ENCODE peak calls at places on chromosomes 13 and 19, in five cellular contexts. M is body of pancreas, P is A549, D is K562, S is esophagus squamous epithelium. W is an unnamed sample.

GRCh38 chr19:31263317-31263716 is 85.9 kb downstream of the TSHZ3 start:
- DNase-seq in S (no peak), D (no peak), M (no peak), P (no peak), W (no peak)

GRCh38 chr13:63774133-63774532 is 2358.5 kb upstream of the PCDH20 start:
- DNase-seq in D (no peak), M (no peak), S (no peak), P (no peak), W (no peak)

GRCh38 chr13:46896346-46897138 is at the start of gene HTR2A:
- DNase-seq in P (no peak), D (no peak), S (no peak), M (no peak), W (no peak)

GRCh38 chr19:42322305-42322704 is 3.1 kb upstream of the MEGF8 start:
- DNase-seq in P (no peak), M (no peak), D (no peak), S (no peak), W (no peak)

GRCh38 chr13:54614729-54615128 is 1586.1 kb downstream of the OLFM4 start:
- DNase-seq in M (no peak), D (no peak), P (no peak), S (no peak), W (no peak)

GRCh38 chr13:51676739-51677138 is 92.5 kb downstream of the WDFY2 start:
- DNase-seq in D (no peak), P (no peak), M (no peak), S (no peak), W (no peak)

GRCh38 chr19:29287061-29287460 is 74.1 kb upstream of the UQCRFS1 start:
- DNase-seq in M (no peak), D (no peak), S (no peak), P (no peak), W (no peak)

GRCh38 chr19:7911509-7912143 is 3.0 kb upstream of the TGFBR3L start:
- DNase-seq in M (no peak), D (no peak), P (no peak), S (no peak), W (no peak)

GRCh38 chr19:36987091-36987490 is 71.0 kb downstream of the ZNF568 start:
- DNase-seq in P (no peak), D (no peak), S (no peak), M (no peak), W (no peak)

GRCh38 chr13:113742000-113742441 is 17.0 kb upstream of the TMEM255B start:
- DNase-seq in S (no peak), D (peak), M (no peak), P (peak), W (no peak)

GRCh38 chr19:13153627-13154240 is 3.5 kb downstream of the IER2 start:
- DNase-seq in D (peak), S (no peak), P (no peak), M (peak), W (no peak)

GRCh38 chr19:14033946-14034345 is 2.4 kb downstream of the IL27RA start:
- DNase-seq in D (peak), M (no peak), P (no peak), S (no peak), W (no peak)

GRCh38 chr19:42657551-42657950 is 62.8 kb upstream of the CEACAM8 start:
- DNase-seq in P (no peak), S (no peak), D (no peak), M (no peak), W (no peak)

GRCh38 chr13:30744686-30745085 is 9.3 kb downstream of the ALOX5AP start:
- DNase-seq in D (no peak), M (no peak), S (no peak), P (no peak), W (no peak)

GRCh38 chr19:54209748-54210494 is 9.3 kb downstream of the RPS9 start:
- DNase-seq in M (peak), D (peak), S (no peak), P (peak), W (peak)

GRCh38 chr13:45718063-45718462 is 15.9 kb downstream of the CBY2 start:
- DNase-seq in M (no peak), D (peak), S (no peak), P (peak), W (no peak)

GRCh38 chr19:31352782-31353651 is 3.8 kb upstream of the TSHZ3 start:
- DNase-seq in S (no peak), D (no peak), M (no peak), P (no peak), W (no peak)

GRCh38 chr13:76812206-76812882 is 73.9 kb downstream of the KCTD12 start:
- DNase-seq in S (no peak), D (no peak), M (no peak), P (no peak), W (no peak)

GRCh38 chr13:41231786-41232185 is 31.6 kb downstream of the MTRF1 start:
- DNase-seq in S (no peak), M (peak), D (no peak), P (no peak), W (peak)

GRCh38 chr19:37654118-37654517 is 1.1 kb downstream of the ZFP30 start:
- DNase-seq in D (no peak), S (no peak), M (no peak), P (no peak), W (no peak)

GRCh38 chr13:111789420-111789819 is 277.5 kb upstream of the SOX1 start:
- DNase-seq in M (no peak), S (no peak), P (no peak), D (no peak), W (no peak)

GRCh38 chr13:33249066-33249465 is 36.5 kb downstream of the STARD13 start:
- DNase-seq in S (no peak), D (no peak), M (no peak), P (no peak), W (peak)

GRCh38 chr13:28792992-28793391 is 27.1 kb upstream of the MTUS2 start:
- DNase-seq in S (no peak), M (no peak), D (no peak), P (no peak), W (no peak)

GRCh38 chr19:57027360-57027759 is 92.4 kb upstream of the USP29 start:
- DNase-seq in S (no peak), P (no peak), M (no peak), D (no peak), W (no peak)

GRCh38 chr13:106133025-106133424 is 402.4 kb downstream of the EFNB2 start:
- DNase-seq in M (no peak), D (no peak), S (no peak), P (no peak), W (peak)

GRCh38 chr13:108943842-108944241 is 314.4 kb downstream of the MYO16 start:
- DNase-seq in P (no peak), D (no peak), M (no peak), S (no peak), W (no peak)

GRCh38 chr19:13692096-13692495 is 72.2 kb upstream of the MRI1 start:
- DNase-seq in P (no peak), D (no peak), S (no peak), M (no peak), W (no peak)

GRCh38 chr13:52848455-52849190 is at the start of gene PCDH8:
- DNase-seq in D (no peak), S (no peak), M (no peak), P (no peak), W (no peak)

GRCh38 chr19:8149261-8150094 is at the start of gene FBN3:
- DNase-seq in S (no peak), M (no peak), P (no peak), D (peak), W (no peak)

GRCh38 chr13:66657165-66657895 is 572.8 kb downstream of the PCDH9 start:
- DNase-seq in M (peak), D (no peak), S (no peak), P (peak), W (peak)

GRCh38 chr19:2636897-2637683 is 65.4 kb downstream of the GNG7 start:
- DNase-seq in D (peak), S (no peak), P (peak), M (peak), W (peak)

GRCh38 chr13:20901668-20902437 is 693 bp downstream of the XPO4 start:
- DNase-seq in S (no peak), D (peak), M (peak), P (peak), W (peak)

GRCh38 chr13:96082640-96083039 is 7.3 kb upstream of the HS6ST3 start:
- DNase-seq in P (no peak), D (no peak), M (no peak), S (no peak), W (peak)

GRCh38 chr13:36135876-36136275 is 4.7 kb upstream of the DCLK1 start:
- DNase-seq in S (no peak), P (no peak), D (no peak), M (no peak), W (no peak)

GRCh38 chr19:57934820-57935665 is at the start of gene ZNF418:
- DNase-seq in S (no peak), D (peak), P (peak), M (peak), W (peak)

GRCh38 chr13:108877300-108877699 is 247.9 kb downstream of the MYO16 start:
- DNase-seq in S (no peak), P (no peak), D (no peak), M (no peak), W (no peak)

GRCh38 chr19:46107371-46107770 is 17.1 kb downstream of the IGFL3 start:
- DNase-seq in M (no peak), D (no peak), P (no peak), S (no peak), W (no peak)

GRCh38 chr13:51681037-51681678 is 96.9 kb downstream of the WDFY2 start:
- DNase-seq in S (no peak), M (no peak), D (no peak), P (peak), W (no peak)

DNA sequence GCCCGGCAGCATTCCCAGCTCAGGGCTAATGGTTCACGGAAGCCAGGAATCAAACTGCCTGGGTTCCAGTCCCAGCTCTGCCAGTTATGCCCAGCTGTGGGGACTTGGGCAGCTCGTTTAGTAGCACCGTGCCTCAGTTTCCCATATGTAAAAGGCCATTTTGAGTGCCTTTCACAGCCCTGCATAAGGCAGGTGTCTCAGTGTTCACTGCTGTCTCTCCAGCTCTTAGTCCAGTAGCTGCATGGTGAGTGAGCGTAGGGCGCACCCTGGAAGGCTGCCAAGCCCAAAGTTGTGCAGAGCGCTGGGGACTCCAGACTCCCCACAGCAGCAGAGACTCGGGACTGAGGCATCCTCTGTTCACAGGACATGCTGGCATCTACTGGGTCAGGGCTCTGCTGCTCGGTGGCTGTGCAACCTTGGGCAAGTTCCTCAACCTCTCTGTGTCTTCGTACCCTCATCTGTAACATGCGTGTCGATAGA is 5.5 kb downstream of the RPL28 start:
- DNase-seq in S (no peak), P (no peak), D (no peak), M (no peak), W (no peak)
- TF ChIP-seq POLR2A in S (no peak), P (no peak), D (peak), M (no peak), W (peak)

GRCh38 chr19:843180-843835 is 2.5 kb downstream of the PRTN3 start:
- DNase-seq in M (no peak), P (peak), S (no peak), D (peak), W (no peak)

GRCh38 chr19:844300-844971 is 3.6 kb downstream of the PRTN3 start:
- DNase-seq in M (no peak), P (no peak), S (no peak), D (peak), W (no peak)

GRCh38 chr19:848457-848921 is 3.6 kb upstream of the ELANE start:
- DNase-seq in S (no peak), P (no peak), D (no peak), M (no peak), W (no peak)

GRCh38 chr19:843836-844299 is 3.1 kb downstream of the PRTN3 start:
- DNase-seq in M (no peak), S (no peak), P (no peak), D (peak), W (no peak)

GRCh38 chr19:845707-846481 is 5.1 kb downstream of the PRTN3 start:
- DNase-seq in D (no peak), P (no peak), M (no peak), S (no peak), W (no peak)
- H3K4me3 ChIP-seq in D (no peak), P (no peak), M (no peak), S (no peak), W (no peak)

GRCh38 chr13:110116072-110116487 is 190.9 kb downstream of the COL4A1 start:
- DNase-seq in M (peak), S (no peak), P (peak), D (peak), W (peak)
- TF ChIP-seq POLR2A in M (no peak), S (no peak), P (no peak), D (no peak), W (no peak)

GRCh38 chr19:10625762-10626138 is 397 bp downstream of the SLC44A2 start:
- DNase-seq in P (no peak), M (no peak), D (no peak), S (no peak), W (no peak)

GRCh38 chr19:10620786-10621185 is 4.6 kb upstream of the SLC44A2 start:
- DNase-seq in D (no peak), M (no peak), P (no peak), S (no peak), W (no peak)

GRCh38 chr19:10621966-10622365 is 3.4 kb upstream of the SLC44A2 start:
- DNase-seq in S (no peak), D (peak), M (no peak), P (no peak), W (no peak)

GRCh38 chr19:10625003-10625761 is at the start of gene SLC44A2:
- DNase-seq in P (no peak), D (peak), S (no peak), M (peak), W (peak)

GRCh38 chr19:10624585-10624984 is 768 bp upstream of the SLC44A2 start:
- DNase-seq in D (peak), P (no peak), M (no peak), S (no peak), W (no peak)
- H3K4me3 ChIP-seq in D (no peak), P (no peak), M (no peak), S (no peak), W (no peak)

GRCh38 chr19:6721113-6721474 is 644 bp upstream of the C3 start:
- DNase-seq in M (no peak), S (no peak), P (no peak), D (no peak), W (no peak)

GRCh38 chr19:6723738-6724137 is 3.3 kb upstream of the C3 start:
- DNase-seq in P (no peak), S (no peak), D (no peak), M (no peak), W (no peak)

GRCh38 chr19:6721773-6722172 is 1.3 kb upstream of the C3 start:
- DNase-seq in D (no peak), S (no peak), P (no peak), M (no peak), W (no peak)

GRCh38 chr19:6724631-6725185 is 4.3 kb upstream of the C3 start:
- DNase-seq in D (no peak), P (no peak), S (no peak), M (no peak), W (no peak)

DNA sequence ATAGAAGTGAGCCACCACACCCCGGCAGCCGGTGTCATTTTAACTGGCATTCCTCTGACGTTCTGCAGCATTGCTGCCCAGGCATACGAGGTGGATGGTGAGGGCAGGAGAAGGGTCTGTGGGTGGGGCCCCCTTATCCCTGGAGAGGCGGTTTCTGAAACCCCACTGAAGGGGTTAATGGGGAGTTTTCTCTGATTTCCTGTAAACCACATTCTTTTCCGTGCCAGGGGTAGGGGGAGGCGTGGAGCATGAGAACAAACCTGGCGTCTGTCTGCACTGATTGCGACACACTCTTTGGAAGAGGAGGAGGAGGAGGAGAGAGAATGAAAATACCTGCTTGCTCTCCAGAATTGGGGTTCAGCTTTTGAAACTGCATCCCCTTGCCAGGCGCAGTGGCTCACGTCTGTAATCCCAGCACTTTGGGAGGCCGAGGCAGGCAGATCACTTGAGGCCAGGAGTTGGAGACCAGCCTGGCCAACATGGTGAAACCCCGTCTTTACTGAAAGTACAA is 2.7 kb upstream of the C3 start:
- DNase-seq in D (no peak), P (peak), S (no peak), M (peak), W (no peak)
- TF ChIP-seq POLR2A in D (no peak), P (no peak), S (no peak), M (peak), W (no peak)

GRCh38 chr19:34359140-34359953 is 5.6 kb upstream of the GPI start:
- DNase-seq in D (peak), S (peak), P (peak), M (peak), W (peak)

GRCh38 chr19:34357431-34357830 is 7.6 kb upstream of the GPI start:
- DNase-seq in S (no peak), P (no peak), D (no peak), M (no peak), W (no peak)

GRCh38 chr19:34360354-34360909 is 4.6 kb upstream of the GPI start:
- DNase-seq in P (no peak), M (no peak), S (no peak), D (no peak), W (no peak)

GRCh38 chr19:34362679-34363069 is 2.3 kb upstream of the GPI start:
- DNase-seq in S (no peak), P (no peak), D (no peak), M (no peak), W (no peak)

DNA sequence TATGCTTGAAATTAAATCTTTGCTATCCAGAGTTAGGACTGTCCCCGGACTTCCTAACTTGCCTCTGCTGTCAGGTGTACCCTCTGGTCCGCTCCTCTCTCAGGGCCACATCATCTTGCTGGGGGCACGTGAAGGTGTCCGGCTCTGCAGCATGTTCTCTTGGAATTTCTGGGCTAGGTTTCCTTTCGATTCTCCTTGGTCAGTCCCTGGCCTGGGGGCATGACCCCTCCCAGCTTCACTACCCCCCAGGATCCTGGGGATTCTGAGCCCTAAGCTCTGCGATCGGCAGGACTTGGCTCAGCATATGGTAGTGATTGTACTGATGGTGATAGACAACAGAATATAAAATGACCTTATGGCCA is 5.1 kb upstream of the GPI start:
- DNase-seq in M (no peak), P (no peak), D (no peak), S (no peak), W (no peak)
- H3K4me3 ChIP-seq in M (no peak), P (peak), D (peak), S (peak), W (no peak)

DNA sequence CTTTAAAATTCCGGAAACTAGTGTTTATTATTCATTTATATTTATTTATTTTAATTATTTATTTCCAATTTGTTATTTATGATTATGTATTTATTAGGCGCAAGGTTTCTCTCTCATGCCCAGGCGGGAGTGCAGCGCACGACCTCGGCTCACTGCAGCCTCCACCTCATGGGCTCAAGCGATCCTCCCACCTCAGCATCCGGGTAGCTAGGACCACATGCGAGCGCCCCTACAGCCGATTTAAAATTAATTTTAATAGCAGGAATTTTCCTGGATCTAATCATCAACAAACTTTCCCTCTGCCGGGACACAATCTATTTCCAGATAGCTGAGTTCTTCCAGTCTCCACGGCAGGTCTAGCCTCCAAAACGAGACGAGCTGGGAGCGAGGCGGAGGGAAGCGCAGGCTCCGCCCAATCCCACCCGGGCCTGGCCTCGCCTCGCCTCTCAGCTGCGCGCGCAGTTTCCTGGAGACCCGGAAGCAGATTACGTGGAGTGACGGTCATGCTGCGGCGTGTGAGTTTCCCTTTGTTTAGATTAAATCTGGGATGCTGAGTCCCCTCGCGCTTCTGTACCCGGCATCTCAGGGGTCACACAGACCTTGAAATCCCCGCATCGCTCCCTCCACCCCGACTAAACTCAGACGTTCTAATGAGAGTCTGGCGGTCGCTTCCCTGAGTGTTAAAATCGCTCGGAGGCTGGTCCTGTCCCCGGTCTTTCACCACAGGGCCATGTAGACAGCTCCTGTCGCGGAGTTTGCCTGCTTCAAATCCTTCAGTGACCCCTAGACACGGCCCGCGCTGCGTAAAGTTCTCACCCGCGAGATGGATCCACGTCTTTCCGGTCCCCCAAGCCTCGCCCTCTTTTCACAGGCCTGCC is at the start of gene ZNF880:
- DNase-seq in P (peak), M (peak), S (peak), D (peak), W (peak)
- TF ChIP-seq POLR2A in P (no peak), M (peak), S (no peak), D (no peak), W (peak)

GRCh38 chr19:45103625-45104319 is 10.8 kb downstream of the PPP1R37 start:
- DNase-seq in S (no peak), P (no peak), D (no peak), M (no peak), W (no peak)

GRCh38 chr19:45104658-45105384 is 11.8 kb downstream of the PPP1R37 start:
- DNase-seq in M (no peak), P (no peak), D (no peak), S (no peak), W (no peak)

GRCh38 chr19:45102481-45102880 is 9.5 kb downstream of the PPP1R37 start:
- DNase-seq in P (no peak), D (no peak), M (no peak), S (no peak), W (no peak)

GRCh38 chr19:45101796-45102195 is 8.8 kb downstream of the PPP1R37 start:
- DNase-seq in D (no peak), P (no peak), S (no peak), M (no peak), W (no peak)

GRCh38 chr19:45103200-45103624 is 10.2 kb downstream of the PPP1R37 start:
- DNase-seq in D (no peak), P (no peak), S (no peak), M (no peak), W (no peak)
- H3K4me3 ChIP-seq in D (no peak), P (no peak), S (no peak), M (no peak), W (no peak)